ENCODE peak calls at places on chromosomes 13 and 19, in six cellular contexts. K is glutamatergic neuron, N is mammary epithelial cell, S is left lung, W is B cell, P is psoas muscle. R is an unnamed sample.

GRCh38 chr13:60426075-60426474 is 29.1 kb downstream of the TDRD3 start:
- DNase-seq in N (no peak), K (no peak), W (no peak), P (no peak), S (no peak), R (no peak)

GRCh38 chr13:40519637-40520036 is 146.8 kb downstream of the FOXO1 start:
- DNase-seq in K (no peak), S (no peak), W (no peak), P (peak; percentile 56), N (no peak), R (no peak)

GRCh38 chr13:67238277-67238859 is 8.2 kb upstream of the PCDH9 start:
- DNase-seq in W (no peak), S (no peak), N (peak; percentile 9), P (no peak), K (no peak), R (no peak)

GRCh38 chr13:48542581-48543341 is 9.9 kb upstream of the RCBTB2 start:
- DNase-seq in S (peak; percentile 57), P (peak; percentile 74), W (no peak), N (no peak), K (peak; percentile 72), R (no peak)

GRCh38 chr19:15251749-15252397 is 19.6 kb upstream of the EPHX3 start:
- DNase-seq in K (peak; percentile 74), S (peak; percentile 70), P (peak; percentile 95), W (no peak), N (peak; percentile 61), R (peak; percentile 79)

GRCh38 chr19:42154471-42155323 is 22.5 kb upstream of the POU2F2 start:
- DNase-seq in W (peak; percentile 52), S (no peak), N (no peak), K (no peak), P (no peak), R (no peak)

GRCh38 chr19:48654299-48655059 is 8.5 kb upstream of the CA11 start:
- DNase-seq in P (no peak), K (no peak), S (no peak), N (no peak), W (no peak), R (no peak)

GRCh38 chr13:98959775-98960325 is 18.0 kb downstream of the DOCK9 start:
- DNase-seq in N (no peak), K (no peak), S (no peak), P (no peak), W (no peak), R (no peak)

GRCh38 chr19:17079710-17080440 is 4.3 kb downstream of the MYO9B start:
- DNase-seq in P (peak; percentile 86), S (no peak), K (peak; percentile 50), N (peak; percentile 99), W (peak; percentile 55), R (no peak)

GRCh38 chr19:16473875-16474397 is 2.2 kb upstream of the EPS15L1 start:
- DNase-seq in P (no peak), S (no peak), N (no peak), K (no peak), W (no peak), R (no peak)

GRCh38 chr19:16470541-16470910 is 1.2 kb downstream of the EPS15L1 start:
- DNase-seq in P (no peak), K (no peak), S (no peak), W (no peak), N (no peak), R (no peak)

GRCh38 chr13:113978741-113979481 is 5.0 kb upstream of the C13orf46 start:
- DNase-seq in W (no peak), N (no peak), K (peak; percentile 13), S (peak; percentile 24), P (peak; percentile 43), R (no peak)

GRCh38 chr13:113981611-113982295 is 7.9 kb upstream of the C13orf46 start:
- DNase-seq in N (no peak), W (no peak), K (peak; percentile 11), P (peak; percentile 38), S (no peak), R (no peak)

GRCh38 chr13:95559100-95559499 is 6.6 kb downstream of the CLDN10 start:
- DNase-seq in W (no peak), S (no peak), K (no peak), P (no peak), N (no peak), R (no peak)

GRCh38 chr19:38049105-38049649 is 142.2 kb downstream of the SIPA1L3 start:
- DNase-seq in K (no peak), W (peak; percentile 65), S (no peak), N (no peak), P (no peak), R (no peak)

GRCh38 chr19:43207991-43208390 is 2.6 kb upstream of the PSG4 start:
- DNase-seq in W (no peak), K (no peak), S (no peak), P (no peak), N (no peak), R (no peak)

GRCh38 chr13:30743319-30744055 is 8.1 kb downstream of the ALOX5AP start:
- DNase-seq in S (no peak), K (no peak), N (peak; percentile 95), P (peak; percentile 61), W (no peak), R (no peak)

GRCh38 chr19:33195711-33196347 is 1.7 kb downstream of the LRP3 start:
- DNase-seq in K (no peak), P (no peak), N (no peak), W (peak; percentile 26), S (no peak), R (peak; percentile 70)

GRCh38 chr13:30692108-30692507 is 43.2 kb upstream of the ALOX5AP start:
- DNase-seq in N (no peak), W (no peak), P (no peak), K (no peak), S (no peak), R (no peak)

GRCh38 chr13:46165485-46166220 is 16.3 kb downstream of the LCP1 start:
- DNase-seq in S (no peak), P (no peak), W (peak; percentile 50), N (peak; percentile 71), K (no peak), R (no peak)

GRCh38 chr13:39485314-39485700 is 117.7 kb downstream of the LHFPL6 start:
- DNase-seq in W (no peak), S (no peak), K (no peak), P (no peak), N (no peak), R (no peak)

GRCh38 chr13:53311561-53311960 is 282.9 kb downstream of the OLFM4 start:
- DNase-seq in P (no peak), S (no peak), W (no peak), N (no peak), K (no peak), R (no peak)

GRCh38 chr19:3474015-3474414 is 6.3 kb downstream of the SMIM24 start:
- DNase-seq in K (no peak), P (no peak), S (no peak), W (no peak), N (no peak), R (no peak)

GRCh38 chr19:47437500-47437899 is 18.2 kb upstream of the MEIS3 start:
- DNase-seq in W (no peak), K (no peak), N (no peak), S (no peak), P (no peak), R (no peak)

GRCh38 chr13:49357694-49358093 is 86.2 kb downstream of the CAB39L start:
- DNase-seq in W (no peak), P (no peak), S (no peak), K (no peak), N (no peak), R (no peak)

GRCh38 chr19:3324405-3324856 is 42.0 kb upstream of the NFIC start:
- DNase-seq in P (peak; percentile 80), N (no peak), S (peak; percentile 65), W (peak; percentile 65), K (peak; percentile 63), R (no peak)

DNA sequence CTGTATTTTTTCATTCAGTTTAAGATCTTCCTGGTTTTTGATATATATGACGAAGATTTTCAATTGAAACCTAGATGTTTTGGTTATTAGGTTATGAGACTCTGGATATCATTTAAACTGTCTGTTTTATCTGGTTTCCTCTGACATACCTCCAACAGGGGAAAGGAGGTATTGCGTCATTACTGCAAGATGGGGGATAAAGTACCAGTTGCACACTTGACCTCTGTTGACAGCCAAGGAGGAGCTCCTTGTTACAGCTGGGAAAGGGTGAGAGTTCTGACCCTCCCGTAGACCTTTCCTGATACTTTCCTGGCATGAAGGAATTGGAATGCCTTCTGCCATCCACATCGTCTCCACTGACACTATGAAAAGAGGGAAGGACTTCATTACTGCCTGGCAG is 82.0 kb upstream of the SHISA2 start:
- DNase-seq in W (no peak), K (no peak), N (no peak), S (no peak), P (no peak), R (no peak)
- TF ChIP-seq CTCF in W (peak; percentile 20), K (peak; percentile 17), N (no peak), S (no peak), P (no peak), R (peak; percentile 48)

DNA sequence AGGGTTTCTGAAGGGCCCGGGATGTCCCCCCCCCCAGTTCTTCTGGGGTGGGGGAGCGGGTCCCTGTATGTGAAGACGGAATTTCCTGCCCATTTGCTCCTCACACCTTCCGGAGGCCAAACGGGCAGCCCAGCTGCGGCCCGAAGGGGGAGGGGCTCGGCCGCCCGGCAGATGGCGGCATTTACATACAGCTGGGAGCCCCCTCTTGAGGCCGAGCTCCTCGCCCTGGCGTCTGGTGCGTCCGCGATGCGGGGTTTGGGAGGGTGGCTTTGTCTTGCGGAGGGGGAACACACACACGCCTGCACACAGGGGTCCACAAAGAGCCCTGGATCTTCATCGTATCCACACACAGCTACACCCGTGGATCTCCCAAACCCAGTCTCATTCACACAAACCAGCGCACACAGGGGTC is 891 bp upstream of the DLL3 start:
- DNase-seq in K (peak; percentile 92), W (peak; percentile 68), S (no peak), N (no peak), P (no peak), R (peak; percentile 82)
- TF ChIP-seq CTCF in K (no peak), W (peak; percentile 17), S (no peak), N (peak; percentile 31), P (peak; percentile 49), R (peak; percentile 51)

DNA sequence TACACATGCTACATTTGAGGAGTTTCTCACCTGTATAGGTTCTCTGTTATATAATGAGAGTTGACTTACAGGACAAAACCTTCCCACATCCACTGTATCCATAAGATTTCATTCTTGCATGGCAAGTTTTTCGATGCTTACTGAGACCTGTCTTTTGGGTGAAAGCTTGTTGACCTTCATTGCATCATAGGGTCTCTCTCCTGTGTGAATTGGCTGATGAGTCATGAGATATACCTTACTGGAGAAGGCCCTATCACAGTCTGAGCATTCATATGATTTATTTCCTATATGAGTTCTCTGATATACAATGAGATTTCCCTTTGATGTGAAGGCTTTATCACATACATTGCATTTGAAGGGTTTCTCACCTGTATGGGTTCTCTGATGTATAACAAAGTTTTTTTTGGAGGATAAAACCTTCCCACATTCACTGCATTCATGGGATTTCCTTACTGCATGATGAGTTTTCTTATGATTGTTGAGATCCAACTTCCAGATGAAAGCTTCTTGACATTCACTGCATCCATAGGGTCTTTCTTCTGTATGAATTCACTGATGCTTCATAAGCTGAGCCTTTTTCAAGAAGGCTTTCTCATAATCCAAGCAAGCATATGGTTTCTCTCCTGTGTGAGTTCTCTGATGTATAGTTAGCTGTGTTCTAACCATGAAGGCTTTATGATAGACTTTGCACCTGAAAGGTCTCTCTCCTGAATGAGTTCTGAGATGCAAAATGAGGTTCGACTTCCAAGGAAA is 25.7 kb downstream of the ZNF577 start:
- DNase-seq in P (no peak), K (no peak), W (no peak), S (no peak), N (no peak), R (no peak)
- TF ChIP-seq CTCF in P (no peak), K (no peak), W (no peak), S (no peak), N (no peak), R (no peak)

GRCh38 chr19:10420444-10421239 is at the start of gene PDE4A:
- DNase-seq in W (peak; percentile 85), K (peak; percentile 81), P (peak; percentile 60), N (peak; percentile 43), S (no peak), R (no peak)
- TF ChIP-seq CTCF in W (peak; percentile 73), K (peak; percentile 79), P (peak; percentile 21), N (peak; percentile 31), S (no peak), R (peak; percentile 63)

R was measured in type B pancreatic cell.